ENCODE peak calls at places on chromosome 20, in eight cellular contexts. V, K, O, Q, Z, J, I and T are unnamed samples.

GRCh38 chr20:36230019-36230418 is 6.3 kb upstream of the AAR2 start:
- DNase-seq in Z (no peak), K (no peak), I (no peak), V (no peak), Q (no peak), O (no peak), J (no peak), T (no peak)

GRCh38 chr20:41553142-41553879 is 64.9 kb downstream of the CHD6 start:
- DNase-seq in V (no peak), I (no peak), K (no peak), Z (no peak), O (no peak), Q (no peak), J (no peak), T (no peak)

GRCh38 chr20:21511485-21511849 is 2.4 kb downstream of the NKX2-2 start:
- DNase-seq in O (no peak), I (no peak), Q (no peak), K (no peak), V (no peak), J (no peak), Z (no peak), T (peak)

GRCh38 chr20:8156603-8157079 is 24.6 kb downstream of the PLCB1 start:
- DNase-seq in K (no peak), J (peak), O (no peak), I (no peak), Z (no peak), Q (no peak), V (no peak), T (no peak)

GRCh38 chr20:53940356-53940694 is 130.1 kb downstream of the BCAS1 start:
- DNase-seq in Z (no peak), K (no peak), J (no peak), I (no peak), Q (no peak), O (no peak), V (no peak), T (no peak)

GRCh38 chr20:62692176-62692575 is 16.5 kb upstream of the NTSR1 start:
- DNase-seq in Q (no peak), K (no peak), I (no peak), Z (no peak), O (no peak), V (no peak), J (no peak), T (peak)

GRCh38 chr20:61786230-61786629 is 279.5 kb downstream of the TAF4 start:
- DNase-seq in I (no peak), Z (no peak), O (no peak), Q (no peak), K (no peak), J (no peak), V (peak), T (no peak)

GRCh38 chr20:57621426-57622200 is 1.4 kb upstream of the ZBP1 start:
- DNase-seq in Q (no peak), O (no peak), K (no peak), I (no peak), V (no peak), Z (no peak), J (no peak), T (no peak)

GRCh38 chr20:45935416-45936046 is 1.0 kb downstream of the PCIF1 start:
- DNase-seq in Z (no peak), V (no peak), I (no peak), K (no peak), O (no peak), Q (no peak), J (peak), T (peak)

GRCh38 chr20:57484772-57485171 is 40.2 kb downstream of the CTCFL start:
- DNase-seq in Q (no peak), Z (no peak), O (no peak), J (no peak), K (no peak), V (no peak), I (no peak), T (no peak)

GRCh38 chr20:9483131-9483530 is 31.3 kb upstream of the LAMP5 start:
- DNase-seq in J (no peak), K (no peak), O (no peak), Z (no peak), I (no peak), V (no peak), Q (no peak), T (no peak)

GRCh38 chr20:8147476-8147875 is 15.4 kb downstream of the PLCB1 start:
- DNase-seq in O (no peak), I (no peak), K (no peak), J (no peak), Q (no peak), V (no peak), Z (no peak), T (no peak)

GRCh38 chr20:60900581-60900980 is 351.5 kb upstream of the CDH4 start:
- DNase-seq in I (no peak), O (no peak), K (no peak), Q (no peak), J (no peak), V (no peak), Z (no peak), T (no peak)

GRCh38 chr20:57476641-57477461 is 48.1 kb downstream of the CTCFL start:
- DNase-seq in V (no peak), J (no peak), O (no peak), K (no peak), I (no peak), Q (no peak), Z (no peak), T (no peak)

GRCh38 chr20:18614244-18614643 is 26.4 kb downstream of the DTD1 start:
- DNase-seq in J (no peak), Z (no peak), Q (no peak), V (no peak), I (no peak), O (no peak), K (no peak), T (no peak)

GRCh38 chr20:24842591-24843442 is 106.3 kb upstream of the CST7 start:
- DNase-seq in I (no peak), O (peak), Z (no peak), J (no peak), V (no peak), Q (no peak), K (no peak), T (no peak)

GRCh38 chr20:24785141-24785924 is 163.7 kb upstream of the CST7 start:
- DNase-seq in K (no peak), J (no peak), Q (no peak), O (no peak), I (no peak), V (no peak), Z (no peak), T (no peak)

GRCh38 chr20:62372042-62372993 is 5.2 kb upstream of the LAMA5 start:
- DNase-seq in K (no peak), Z (no peak), Q (no peak), O (no peak), J (no peak), I (no peak), V (no peak), T (no peak)

GRCh38 chr20:61262036-61262435 is 10.0 kb downstream of the CDH4 start:
- DNase-seq in J (no peak), Z (no peak), V (no peak), K (no peak), O (no peak), I (no peak), Q (no peak), T (no peak)

GRCh38 chr20:52031574-52032303 is 159.8 kb downstream of the ZFP64 start:
- DNase-seq in O (no peak), K (peak), Z (peak), I (peak), J (peak), Q (no peak), V (no peak), T (no peak)

GRCh38 chr20:46210672-46211330 is 92.7 kb downstream of the CD40 start:
- DNase-seq in Z (no peak), K (no peak), I (no peak), J (no peak), V (no peak), Q (no peak), O (no peak), T (no peak)

GRCh38 chr20:45463709-45464108 is 5.8 kb upstream of the WFDC2 start:
- DNase-seq in Z (no peak), O (no peak), I (no peak), J (no peak), Q (no peak), V (no peak), K (no peak), T (no peak)

GRCh38 chr20:50304501-50304856 is 113.8 kb downstream of the CEBPB start:
- DNase-seq in Q (no peak), Z (no peak), I (no peak), O (no peak), V (no peak), J (peak), K (no peak), T (peak)

GRCh38 chr20:31926493-31926892 is 25.4 kb downstream of the PDRG1 start:
- DNase-seq in Q (no peak), K (no peak), O (no peak), Z (no peak), J (no peak), V (no peak), I (no peak), T (no peak)

GRCh38 chr20:25087186-25087929 is 5.4 kb upstream of the VSX1 start:
- DNase-seq in K (no peak), V (no peak), J (no peak), I (no peak), Q (no peak), Z (no peak), O (no peak), T (no peak)

GRCh38 chr20:363319-364078 is 16.6 kb downstream of the NRSN2 start:
- DNase-seq in Z (no peak), I (no peak), K (no peak), O (no peak), J (no peak), Q (no peak), V (no peak), T (no peak)

GRCh38 chr20:47348539-47349142 is 7.9 kb downstream of the ZMYND8 start:
- DNase-seq in J (no peak), K (no peak), O (peak), V (no peak), I (no peak), Z (no peak), Q (no peak), T (no peak)

GRCh38 chr20:25259788-25260254 is 11.9 kb downstream of the PYGB start:
- DNase-seq in I (no peak), Z (peak), Q (no peak), K (no peak), V (no peak), J (no peak), O (no peak), T (no peak)

GRCh38 chr20:49397525-49397924 is 84.9 kb downstream of the KCNB1 start:
- DNase-seq in Q (no peak), K (no peak), I (no peak), J (peak), O (no peak), V (no peak), Z (no peak), T (no peak)

GRCh38 chr20:49347156-49347555 is 69.3 kb upstream of the ZNFX1 start:
- DNase-seq in O (no peak), Z (no peak), I (no peak), K (no peak), Q (no peak), V (no peak), J (no peak), T (no peak)

GRCh38 chr20:44583179-44583578 is 800 bp downstream of the PKIG start:
- DNase-seq in Z (no peak), O (no peak), K (no peak), Q (no peak), J (no peak), I (no peak), V (no peak), T (no peak)

GRCh38 chr20:5526516-5526915 is 209.8 kb upstream of the PROKR2 start:
- DNase-seq in K (no peak), J (no peak), V (no peak), Q (no peak), Z (no peak), O (no peak), I (no peak), T (no peak)

GRCh38 chr20:8808180-8808535 is 260.7 kb upstream of the PLCB4 start:
- DNase-seq in V (no peak), O (no peak), Q (peak), I (no peak), K (no peak), Z (no peak), J (no peak), T (no peak)

GRCh38 chr20:14790771-14791517 is 453.5 kb upstream of the FLRT3 start:
- DNase-seq in Q (no peak), K (no peak), O (no peak), J (peak), Z (no peak), I (no peak), V (no peak), T (no peak)

GRCh38 chr20:23379772-23380171 is 17.8 kb downstream of the GZF1 start:
- DNase-seq in Z (no peak), V (no peak), Q (no peak), O (no peak), I (no peak), J (no peak), K (no peak), T (no peak)

GRCh38 chr20:61442075-61442670 is 190.1 kb downstream of the CDH4 start:
- DNase-seq in Q (no peak), K (no peak), O (no peak), J (no peak), Z (no peak), I (no peak), V (no peak), T (no peak)

GRCh38 chr20:18176318-18176785 is 38.7 kb downstream of the KAT14 start:
- DNase-seq in Z (no peak), O (no peak), Q (no peak), J (no peak), K (no peak), V (no peak), I (no peak), T (no peak)